ENCODE peak calls at places on chromosome 2, in five cellular contexts. Y is stomach, W is neural progenitor cell, F is H1, I is left lung. L is an unnamed sample. For H3K27me3, the result is how much of the 10 kb centered on the place peaks cover.

GRCh38 chr2:11562011-11562410 is 28.2 kb downstream of the GREB1 start:
- DNase-seq in F (no peak), Y (peak), I (no peak), W (no peak), L (no peak)

GRCh38 chr2:220104871-220105351 is 477.5 kb downstream of the SLC4A3 start:
- DNase-seq in I (no peak), Y (no peak), F (no peak), W (peak), L (no peak)

GRCh38 chr2:112089375-112089774 is 34.3 kb downstream of the TMEM87B start:
- DNase-seq in W (no peak), I (no peak), F (no peak), Y (no peak), L (no peak)

GRCh38 chr2:152694161-152694661 is 23.1 kb downstream of the PRPF40A start:
- DNase-seq in W (no peak), I (no peak), F (no peak), Y (no peak), L (no peak)

GRCh38 chr2:222319576-222320440 is 21.0 kb upstream of the PAX3 start:
- DNase-seq in Y (no peak), I (no peak), W (no peak), F (peak), L (peak)

GRCh38 chr2:127901339-127902072 is 15.8 kb upstream of the AMMECR1L start:
- DNase-seq in F (no peak), Y (no peak), I (peak), W (no peak), L (no peak)

GRCh38 chr2:189492451-189492850 is 51.2 kb downstream of the WDR75 start:
- DNase-seq in Y (no peak), I (no peak), W (no peak), F (no peak), L (no peak)

GRCh38 chr2:65437392-65438135 is 5.2 kb upstream of the SPRED2 start:
- DNase-seq in I (no peak), W (peak), Y (no peak), F (peak), L (no peak)

GRCh38 chr2:159226059-159226461 is 60.4 kb downstream of the WDSUB1 start:
- DNase-seq in I (peak), F (peak), Y (peak), W (no peak), L (no peak)

GRCh38 chr2:114068438-114068837 is 178.5 kb downstream of the ACTR3 start:
- DNase-seq in F (no peak), W (peak), I (no peak), Y (no peak), L (no peak)

GRCh38 chr2:226799211-226799975 is at the start of gene IRS1:
- DNase-seq in Y (peak), F (peak), W (peak), I (peak), L (peak)

GRCh38 chr2:217222511-217222910 is 362.6 kb upstream of the TNP1 start:
- DNase-seq in W (no peak), I (no peak), Y (no peak), F (no peak), L (no peak)

GRCh38 chr2:178924817-178925216 is 117.6 kb upstream of the TTN start:
- DNase-seq in F (no peak), I (no peak), W (no peak), Y (no peak), L (no peak)

GRCh38 chr2:142965464-142965863 is 88.0 kb downstream of the KYNU start:
- DNase-seq in I (no peak), F (no peak), Y (no peak), W (no peak), L (no peak)

GRCh38 chr2:127164761-127165538 is 55.1 kb downstream of the CYP27C1 start:
- DNase-seq in F (no peak), Y (no peak), I (no peak), W (no peak), L (no peak)

GRCh38 chr2:104583791-104584190 is 270.1 kb upstream of the POU3F3 start:
- DNase-seq in I (no peak), F (no peak), Y (no peak), W (peak), L (no peak)

GRCh38 chr2:55213822-55214221 is 18.3 kb downstream of the CLHC1 start:
- DNase-seq in W (no peak), Y (no peak), I (no peak), F (no peak), L (no peak)

DNA sequence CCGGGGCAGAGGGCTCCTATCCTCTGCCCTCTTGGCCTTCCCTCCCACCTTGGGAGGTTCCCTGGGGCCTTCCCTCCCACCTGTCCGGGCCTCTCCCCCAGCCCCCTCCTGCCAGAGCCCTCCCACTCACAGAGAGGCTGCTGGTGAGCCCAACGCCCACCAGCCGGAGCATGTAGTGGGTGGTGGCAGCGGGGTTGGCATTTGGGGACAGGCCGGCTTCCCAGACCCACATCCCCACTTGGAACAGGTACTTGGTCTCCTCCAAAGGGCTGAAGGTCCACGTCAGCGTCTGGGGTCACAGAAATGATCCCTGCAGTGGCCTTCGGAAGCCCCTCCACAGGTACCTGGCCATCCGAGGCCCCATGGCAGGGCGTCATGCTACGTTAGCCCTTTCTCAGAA is 19.3 kb downstream of the CFAP65 start:
- DNase-seq in I (no peak), W (no peak), Y (no peak), F (no peak), L (no peak)
- H3K27me3 ChIP-seq in I (under half), W (under half), Y (under half), F (under half), L (under half)

DNA sequence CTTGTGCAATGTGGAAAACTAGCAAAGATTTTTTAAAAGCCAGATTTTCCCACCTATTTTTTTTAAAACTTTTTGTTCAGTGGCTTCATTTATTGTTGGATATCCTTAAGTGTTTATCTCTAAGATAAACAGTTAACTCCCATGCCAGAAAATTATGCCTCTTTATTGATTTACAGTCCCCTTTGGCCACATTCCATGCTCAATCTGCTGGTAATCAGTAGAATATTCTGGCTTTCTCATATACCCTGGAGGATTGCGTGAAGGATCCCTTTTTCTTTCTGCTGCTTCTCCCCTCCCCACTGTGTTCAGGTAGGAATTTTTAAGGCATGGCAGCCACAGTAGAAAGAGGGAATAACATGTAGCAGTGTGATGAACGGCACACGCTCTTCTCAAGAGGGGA is 2.6 kb downstream of the GRHL1 start:
- DNase-seq in Y (no peak), W (no peak), I (no peak), F (no peak), L (no peak)
- H3K27me3 ChIP-seq in Y (under half), W (half or more), I (under half), F (under half), L (under half)

GRCh38 chr2:61254536-61254935 is 92.5 kb downstream of the C2orf74 start:
- DNase-seq in W (no peak), I (no peak), F (no peak), Y (no peak), L (no peak)
- H3K27me3 ChIP-seq in W (under half), I (under half), F (under half), Y (under half), L (under half)

GRCh38 chr2:206274434-206275273 is at the start of gene ZDBF2:
- DNase-seq in F (peak), W (peak), I (no peak), Y (peak), L (peak)
- H3K27me3 ChIP-seq in F (under half), W (half or more), I (half or more), Y (under half), L (half or more)

DNA sequence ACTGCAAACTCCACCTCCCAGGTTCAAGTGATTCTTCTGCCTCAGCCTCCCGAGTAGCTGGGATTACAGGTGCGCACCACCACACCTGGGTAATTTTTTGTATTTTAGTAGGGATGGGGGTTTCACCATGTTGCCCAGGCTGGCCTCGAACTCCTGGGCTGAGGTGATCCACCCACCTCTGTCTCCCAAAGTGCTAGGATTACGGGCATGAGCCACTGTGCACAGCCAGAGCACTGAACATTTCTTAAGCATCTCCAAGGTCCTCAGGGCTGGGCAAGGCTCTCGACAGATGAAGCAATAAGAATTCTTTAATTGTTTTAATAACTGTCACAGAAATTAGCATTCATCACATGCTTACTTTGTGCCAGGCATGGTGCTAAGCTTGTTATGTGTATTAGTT is 4.1 kb downstream of the ATOH8 start:
- DNase-seq in W (no peak), F (no peak), I (no peak), Y (no peak), L (no peak)
- H3K27me3 ChIP-seq in W (half or more), F (under half), I (under half), Y (under half), L (under half)

DNA sequence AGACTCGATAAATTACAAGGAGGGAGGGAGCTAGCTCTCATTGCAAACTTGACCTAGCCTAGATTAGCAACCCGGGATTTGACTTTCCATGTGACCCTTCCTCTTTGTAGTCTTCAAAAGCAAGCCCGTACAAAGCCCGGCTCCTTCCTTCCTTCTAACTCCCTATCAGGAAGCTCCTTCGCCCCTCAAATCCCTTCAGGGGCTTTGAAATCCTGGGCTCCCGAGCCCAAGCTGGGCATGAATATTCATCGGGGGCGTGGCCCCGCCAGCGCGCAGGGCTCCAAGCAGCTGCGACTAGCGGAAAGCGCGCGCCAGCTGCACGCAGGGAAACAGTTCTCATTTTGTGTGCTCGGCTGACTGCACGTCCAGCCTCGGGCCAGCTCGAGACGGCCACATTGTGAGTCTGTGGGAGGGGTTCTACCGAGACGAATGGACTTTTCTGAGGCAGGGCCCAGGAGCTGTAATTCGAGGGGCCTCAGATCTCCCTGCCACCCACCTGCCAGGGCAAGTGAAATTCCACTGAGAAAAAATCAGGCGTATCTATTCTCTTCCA is 84.0 kb upstream of the PELI1 start:
- DNase-seq in Y (peak), I (peak), W (peak), F (peak), L (peak)
- H3K27me3 ChIP-seq in Y (under half), I (under half), W (under half), F (under half), L (under half)

DNA sequence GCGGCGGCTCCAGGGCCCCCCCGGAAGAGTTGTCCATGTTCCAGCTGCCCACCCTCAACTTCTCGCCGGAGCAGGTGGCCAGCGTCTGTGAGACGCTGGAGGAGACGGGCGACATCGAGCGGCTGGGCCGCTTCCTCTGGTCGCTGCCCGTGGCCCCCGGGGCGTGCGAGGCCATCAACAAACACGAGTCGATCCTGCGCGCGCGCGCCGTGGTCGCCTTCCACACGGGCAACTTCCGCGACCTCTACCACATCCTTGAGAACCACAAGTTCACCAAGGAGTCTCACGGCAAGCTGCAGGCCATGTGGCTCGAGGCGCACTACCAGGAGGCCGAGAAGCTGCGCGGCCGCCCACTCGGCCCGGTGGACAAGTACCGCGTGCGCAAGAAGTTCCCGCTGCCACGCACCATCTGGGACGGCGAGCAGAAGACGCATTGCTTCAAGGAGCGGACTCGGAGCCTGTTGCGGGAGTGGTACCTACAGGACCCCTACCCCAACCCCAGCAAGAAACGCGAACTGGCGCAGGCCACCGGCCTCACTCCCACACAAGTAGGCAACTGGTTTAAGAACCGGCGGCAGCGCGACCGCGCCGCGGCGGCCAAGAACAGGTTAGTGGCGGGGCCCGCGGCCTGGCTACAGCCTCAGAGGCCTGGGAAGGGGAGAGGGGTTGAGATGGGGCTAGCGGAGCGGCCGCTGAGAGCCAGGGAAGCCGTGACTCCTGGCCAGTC is 965 bp downstream of the SIX3 start:
- DNase-seq in W (peak), F (peak), I (no peak), Y (no peak), L (no peak)
- H3K27me3 ChIP-seq in W (half or more), F (half or more), I (half or more), Y (half or more), L (half or more)

L was measured in upper lobe of right lung.